ENCODE peak calls at places on chromosomes 2 and 18, in four cellular contexts. D is transverse colon, L is GDM1, V is cardiac fibroblast. Q is an unnamed sample.

GRCh38 chr2:106956879-106957278 is 70.9 kb upstream of the ST6GAL2 start:
- DNase-seq in L (no peak), D (no peak), V (peak; percentile 87), Q (no peak)

GRCh38 chr18:54521846-54522245 is 69.2 kb upstream of the DYNAP start:
- DNase-seq in L (no peak), V (no peak), D (no peak), Q (no peak)

GRCh38 chr2:202750778-202751427 is 116.1 kb downstream of the FAM117B start:
- DNase-seq in L (no peak), D (no peak), V (peak; percentile 3), Q (no peak)

GRCh38 chr18:49619792-49620191 is 57.9 kb downstream of the LIPG start:
- DNase-seq in L (no peak), V (no peak), D (no peak), Q (no peak)

GRCh38 chr18:21958707-21959457 is 210.5 kb upstream of the GATA6 start:
- DNase-seq in D (no peak), L (no peak), V (no peak), Q (no peak)

GRCh38 chr2:217551229-217551909 is 451.4 kb downstream of the TNS1 start:
- DNase-seq in V (peak; percentile 5), D (no peak), L (no peak), Q (no peak)

GRCh38 chr2:120205901-120206581 is 17.2 kb downstream of the TMEM185B start:
- DNase-seq in L (no peak), D (peak; percentile 67), V (peak; percentile 14), Q (no peak)

GRCh38 chr18:2303517-2304238 is 267.6 kb downstream of the METTL4 start:
- DNase-seq in D (no peak), L (no peak), V (peak; percentile 41), Q (no peak)

GRCh38 chr2:64845273-64845905 is 143.8 kb upstream of the SLC1A4 start:
- DNase-seq in V (no peak), L (no peak), D (no peak), Q (no peak)

GRCh38 chr2:215684448-215685217 is 248.8 kb upstream of the FN1 start:
- DNase-seq in V (peak; percentile 64), L (no peak), D (no peak), Q (no peak)

GRCh38 chr18:13353424-13353823 is 134.9 kb downstream of the LDLRAD4 start:
- DNase-seq in V (no peak), L (peak; percentile 79), D (no peak), Q (no peak)

GRCh38 chr2:157418215-157418614 is 25.7 kb downstream of the CYTIP start:
- DNase-seq in L (no peak), V (no peak), D (no peak), Q (no peak)

GRCh38 chr2:48415765-48416515 is 114.0 kb upstream of the STON1 start:
- DNase-seq in L (no peak), V (peak; percentile 8), D (no peak), Q (no peak)

GRCh38 chr2:128250409-128251025 is 68.2 kb downstream of the HS6ST1 start:
- DNase-seq in V (no peak), L (no peak), D (no peak), Q (no peak)

GRCh38 chr2:144801766-144802165 is 281.8 kb upstream of the ZEB2 start:
- DNase-seq in V (peak; percentile 82), L (no peak), D (no peak), Q (no peak)

GRCh38 chr2:111199840-111200239 is 79.1 kb downstream of the BCL2L11 start:
- DNase-seq in V (no peak), L (no peak), D (no peak), Q (no peak)

GRCh38 chr2:122168799-122169198 is 413.3 kb downstream of the TSN start:
- DNase-seq in V (peak; percentile 20), L (no peak), D (no peak), Q (no peak)